ENCODE peak calls at places on chromosomes 12 and 14, in nine cellular contexts. P is Caco-2; J is hypothalamus; Q is naive thymus-derived CD4-positive, alpha-beta T cell; V is T-cell; G is 8988T; B is stimulated activated CD8-positive, alpha-beta memory T cell treated with anti-CD3 and anti-CD28 coated beads, Interleukin-2, amount 100 ng/mL, for 1 hour; M is activated CD4-positive, alpha-beta T cell treated with anti-CD3 and anti-CD28 coated beads for 24 hours; N is pons. Z is an unnamed sample.
A peak's percentile ranks its signal among the peaks of the same experiment; 100 is the strongest.

GRCh38 chr12:28975564-28976340 is 173.3 kb upstream of the FAR2 start:
- DNase-seq in P (no peak), J (no peak), Q (no peak), V (no peak), G (no peak), B (no peak), M (no peak), N (no peak), Z (no peak)

GRCh38 chr12:58242803-58243628 is 301.6 kb downstream of the ATP23 start:
- DNase-seq in P (no peak), J (no peak), Q (no peak), V (no peak), G (no peak), B (no peak), M (no peak), N (no peak), Z (no peak)

GRCh38 chr14:29442720-29443119 is 484.9 kb downstream of the PRKD1 start:
- DNase-seq in P (no peak), J (no peak), Q (no peak), V (no peak), G (no peak), B (no peak), M (no peak), N (no peak), Z (no peak)

GRCh38 chr12:19198272-19198671 is 68.7 kb downstream of the PLEKHA5 start:
- DNase-seq in P (peak; percentile 36), J (no peak), Q (no peak), V (no peak), G (no peak), B (no peak), M (no peak), N (no peak), Z (no peak)

GRCh38 chr12:64016521-64016920 is 172.0 kb downstream of the SRGAP1 start:
- DNase-seq in P (no peak), J (no peak), Q (no peak), V (no peak), G (no peak), B (no peak), M (no peak), N (no peak), Z (no peak)

GRCh38 chr12:49288412-49288853 is 6.5 kb upstream of the PRPH start:
- DNase-seq in P (peak; percentile 75), J (no peak), Q (peak; percentile 71), V (peak; percentile 47), G (no peak), B (peak; percentile 33), M (peak; percentile 61), N (peak; percentile 69), Z (peak; percentile 36)

GRCh38 chr14:99579903-99580570 is 24.0 kb downstream of the CCDC85C start:
- DNase-seq in P (peak; percentile 85), J (no peak), Q (no peak), V (no peak), G (peak; percentile 91), B (no peak), M (no peak), N (no peak), Z (no peak)

GRCh38 chr12:107045186-107045585 is 48.2 kb downstream of the CRY1 start:
- DNase-seq in P (no peak), J (no peak), Q (no peak), V (no peak), G (no peak), B (no peak), M (no peak), N (no peak), Z (no peak)

GRCh38 chr14:105393151-105393550 is 5.2 kb upstream of the TEX22 start:
- DNase-seq in P (no peak), J (no peak), Q (no peak), V (no peak), G (no peak), B (no peak), M (no peak), N (no peak), Z (no peak)

GRCh38 chr14:91185721-91186120 is 58.8 kb downstream of the GPR68 start:
- DNase-seq in P (no peak), J (no peak), Q (no peak), V (no peak), G (no peak), B (no peak), M (no peak), N (no peak), Z (no peak)

GRCh38 chr12:46410495-46410894 is 37.9 kb upstream of the SLC38A2 start:
- DNase-seq in P (no peak), J (no peak), Q (no peak), V (no peak), G (no peak), B (no peak), M (no peak), N (no peak), Z (no peak)

GRCh38 chr12:98814254-98814653 is 169.2 kb downstream of the APAF1 start:
- DNase-seq in P (no peak), J (no peak), Q (no peak), V (no peak), G (no peak), B (no peak), M (no peak), N (no peak), Z (no peak)

GRCh38 chr12:58920102-58920955 is at the start of gene LRIG3:
- DNase-seq in P (peak; percentile 88), J (peak; percentile 33), Q (no peak), V (no peak), G (peak; percentile 61), B (no peak), M (no peak), N (peak; percentile 67), Z (peak; percentile 32)

GRCh38 chr12:62713723-62714122 is 221.2 kb downstream of the PPM1H start:
- DNase-seq in P (no peak), J (no peak), Q (no peak), V (no peak), G (no peak), B (no peak), M (no peak), N (no peak), Z (no peak)

GRCh38 chr12:124170756-124171155 is 124.1 kb upstream of the RFLNA start:
- DNase-seq in P (no peak), J (no peak), Q (no peak), V (no peak), G (no peak), B (no peak), M (no peak), N (no peak), Z (no peak)

GRCh38 chr12:117151195-117152031 is 38.9 kb downstream of the FBXO21 start:
- DNase-seq in P (peak; percentile 73), J (no peak), Q (no peak), V (no peak), G (peak; percentile 63), B (no peak), M (no peak), N (peak; percentile 49), Z (peak; percentile 7)

GRCh38 chr12:52810554-52810953 is 3.4 kb downstream of the KRT4 start:
- DNase-seq in P (no peak), J (no peak), Q (no peak), V (no peak), G (no peak), B (no peak), M (no peak), N (no peak), Z (no peak)

GRCh38 chr12:96061864-96062453 is 26.6 kb upstream of the LTA4H start:
- DNase-seq in P (peak; percentile 74), J (no peak), Q (peak; percentile 74), V (peak; percentile 71), G (peak; percentile 46), B (peak; percentile 56), M (peak; percentile 63), N (peak; percentile 89), Z (no peak)

GRCh38 chr14:32343926-32344430 is 14.9 kb downstream of the AKAP6 start:
- DNase-seq in P (no peak), J (no peak), Q (no peak), V (no peak), G (no peak), B (no peak), M (no peak), N (no peak), Z (no peak)

GRCh38 chr12:81077686-81078441 is at the start of gene ACSS3:
- DNase-seq in P (no peak), J (no peak), Q (no peak), V (no peak), G (no peak), B (no peak), M (no peak), N (no peak), Z (peak; percentile 29)

Z was measured in caudate nucleus.